ENCODE peak calls at places on chromosomes 16 and 17, in six cellular contexts. L is cardiac muscle cell; O is stimulated activated CD8-positive, alpha-beta memory T cell treated with anti-CD3 and anti-CD28 coated beads, Interleukin-15, amount 100 ng/mL, for 1 hour; A is RWPE1; D is upper lobe of right lung; S is activated naive CD8-positive, alpha-beta T cell treated with anti-CD3 and anti-CD28 coated beads, Interleukin-2, amount 50 U/mL, for 16 hours. C is an unnamed sample.

GRCh38 chr17:56203430-56203829 is 50.2 kb downstream of the ANKFN1 start:
- DNase-seq in S (no peak), O (no peak), A (peak; percentile 19), D (no peak), L (no peak), C (peak; percentile 45)

GRCh38 chr16:24685539-24686432 is 43.7 kb upstream of the TNRC6A start:
- DNase-seq in A (peak; percentile 44), S (no peak), O (no peak), D (no peak), L (peak; percentile 38), C (no peak)

GRCh38 chr16:49484936-49485335 is 111.3 kb downstream of the C16orf78 start:
- DNase-seq in S (no peak), O (no peak), L (no peak), D (peak; percentile 27), A (no peak), C (no peak)

GRCh38 chr17:35900693-35901487 is 20.7 kb upstream of the CCL5 start:
- DNase-seq in A (no peak), L (peak; percentile 3), S (no peak), D (no peak), O (no peak), C (no peak)

GRCh38 chr16:49282690-49283375 is 1.2 kb upstream of the CBLN1 start:
- DNase-seq in O (no peak), S (no peak), D (no peak), L (peak; percentile 76), A (no peak), C (no peak)

GRCh38 chr17:61235821-61236197 is 163.8 kb upstream of the TBX2 start:
- DNase-seq in S (no peak), O (no peak), D (no peak), L (peak; percentile 40), A (no peak), C (no peak)

GRCh38 chr17:77772461-77772897 is 186.0 kb upstream of the TNRC6C start:
- DNase-seq in O (peak; percentile 28), L (peak; percentile 76), S (peak; percentile 26), D (peak; percentile 80), A (peak; percentile 25), C (peak; percentile 35)

GRCh38 chr16:49696414-49697101 is 159.4 kb downstream of the ZNF423 start:
- DNase-seq in S (no peak), L (peak; percentile 19), A (no peak), D (no peak), O (no peak), C (no peak)

GRCh38 chr16:88532434-88533241 is 37.6 kb upstream of the ZC3H18 start:
- DNase-seq in S (no peak), L (no peak), O (no peak), A (no peak), D (no peak), C (no peak)

GRCh38 chr16:87219287-87219909 is 97.8 kb downstream of the C16orf95 start:
- DNase-seq in D (no peak), L (no peak), A (no peak), O (no peak), S (no peak), C (no peak)

C was measured in CMK.